ENCODE peak calls at places on chromosomes 6 and 20, in eight cellular contexts. B is GF-D8; J is NCI-H774; C is pancreas; F is CD8-positive, alpha-beta T cell; H is dorsolateral prefrontal cortex; R is NCI-H1092 treated with DMSO at 0.1 percent for 48 hours; Y is epithelial cell of esophagus. S is an unnamed sample.

GRCh38 chr20:31923388-31924271 is 28.2 kb downstream of the PDRG1 start:
- DNase-seq in J (no peak), F (no peak), C (no peak), R (no peak), H (no peak), B (no peak), Y (no peak), S (no peak)

GRCh38 chr6:20400476-20401402 is 940 bp upstream of the E2F3 start:
- DNase-seq in Y (peak), F (peak), B (peak), C (peak), J (no peak), H (no peak), R (peak), S (peak)

GRCh38 chr6:3887150-3887700 is 38.1 kb downstream of the FAM50B start:
- DNase-seq in H (no peak), B (no peak), F (no peak), C (no peak), Y (peak), J (no peak), R (no peak), S (peak)

GRCh38 chr20:48815537-48815936 is 12.3 kb downstream of the PREX1 start:
- DNase-seq in F (no peak), J (no peak), Y (no peak), R (no peak), B (no peak), C (no peak), H (no peak), S (no peak)

GRCh38 chr6:44333942-44334341 is 8.5 kb upstream of the SPATS1 start:
- DNase-seq in C (no peak), Y (no peak), B (no peak), F (no peak), J (no peak), R (no peak), H (no peak), S (no peak)

GRCh38 chr20:44068311-44068710 is 118.7 kb downstream of the JPH2 start:
- DNase-seq in R (no peak), Y (no peak), J (no peak), H (no peak), B (no peak), C (no peak), F (no peak), S (no peak)

GRCh38 chr20:57439432-57439831 is 48.2 kb downstream of the RBM38 start:
- DNase-seq in Y (no peak), F (no peak), H (peak), C (peak), R (peak), B (no peak), J (peak), S (no peak)

GRCh38 chr6:79558099-79558498 is 20.9 kb upstream of the LCA5 start:
- DNase-seq in C (no peak), F (no peak), J (no peak), H (no peak), R (no peak), Y (no peak), B (no peak), S (no peak)

GRCh38 chr20:35556871-35557270 is 15.0 kb downstream of the ERGIC3 start:
- DNase-seq in F (no peak), B (no peak), H (no peak), R (no peak), J (no peak), C (no peak), Y (no peak), S (no peak)

GRCh38 chr6:12484519-12484918 is 194.4 kb downstream of the EDN1 start:
- DNase-seq in Y (no peak), J (no peak), F (no peak), C (no peak), H (no peak), R (no peak), B (no peak), S (no peak)

GRCh38 chr6:132736239-132736638 is 21.5 kb downstream of the VNN2 start:
- DNase-seq in C (no peak), Y (peak), B (no peak), F (no peak), H (no peak), J (no peak), R (no peak), S (no peak)

GRCh38 chr20:48965189-48965910 is 43.8 kb downstream of the ARFGEF2 start:
- DNase-seq in H (no peak), J (no peak), B (no peak), F (no peak), Y (no peak), R (peak), C (no peak), S (no peak)

GRCh38 chr6:128112494-128112893 is 211.6 kb upstream of the THEMIS start:
- DNase-seq in Y (no peak), R (no peak), J (peak), B (no peak), F (no peak), H (no peak), C (no peak), S (peak)

GRCh38 chr6:150549577-150550184 is 50.0 kb upstream of the PLEKHG1 start:
- DNase-seq in R (no peak), H (no peak), Y (no peak), B (no peak), F (no peak), J (no peak), C (no peak), S (no peak)

GRCh38 chr6:68087399-68088133 is 547.5 kb upstream of the ADGRB3 start:
- DNase-seq in C (no peak), H (no peak), Y (no peak), B (peak), F (no peak), R (no peak), J (peak), S (no peak)

GRCh38 chr20:57609086-57609841 is 11.0 kb downstream of the ZBP1 start:
- DNase-seq in Y (no peak), C (no peak), F (no peak), B (no peak), H (peak), R (no peak), J (no peak), S (no peak)

GRCh38 chr6:55528624-55529023 is 50.4 kb downstream of the HMGCLL1 start:
- DNase-seq in J (no peak), B (peak), F (no peak), C (peak), Y (peak), R (no peak), H (no peak), S (peak)

GRCh38 chr6:168404560-168404959 is 36.4 kb upstream of the SMOC2 start:
- DNase-seq in F (no peak), Y (no peak), B (no peak), R (no peak), H (no peak), J (no peak), C (no peak), S (no peak)

S was measured in D341Med.